ENCODE peak calls at places on chromosomes 5 and 9, in six cellular contexts. V is hepatocyte, W is caudate nucleus, P is upper lobe of right lung, X is MM.1S, L is SJSA1. S is an unnamed sample.

GRCh38 chr5:102813740-102814139 is 58.6 kb downstream of the PAM start:
- DNase-seq in V (no peak), W (no peak), P (no peak), X (no peak), L (no peak), S (no peak)

GRCh38 chr5:155591273-155591672 is 577.7 kb downstream of the KIF4B start:
- DNase-seq in P (no peak), X (no peak), W (no peak), L (no peak), V (no peak), S (no peak)

GRCh38 chr5:36403601-36404311 is 102.1 kb upstream of the RANBP3L start:
- DNase-seq in V (no peak), W (no peak), L (no peak), X (no peak), P (no peak), S (no peak)

GRCh38 chr5:58497956-58498942 is 7.0 kb downstream of the GAPT start:
- DNase-seq in P (no peak), V (peak; percentile 51), X (no peak), L (no peak), W (no peak), S (no peak)

GRCh38 chr5:77637170-77638074 is 1.1 kb downstream of the OTP start:
- DNase-seq in P (no peak), X (no peak), V (no peak), L (no peak), W (no peak), S (no peak)

GRCh38 chr9:108316066-108316465 is 539.7 kb downstream of the ACTL7B start:
- DNase-seq in W (no peak), P (no peak), X (no peak), V (no peak), L (no peak), S (no peak)

GRCh38 chr5:1515311-1515920 is 8.3 kb downstream of the LPCAT1 start:
- DNase-seq in W (no peak), P (peak; percentile 66), L (peak; percentile 45), V (no peak), X (no peak), S (no peak)

GRCh38 chr5:178284095-178284675 is 51.6 kb upstream of the PHYKPL start:
- DNase-seq in V (no peak), P (no peak), X (peak; percentile 20), W (no peak), L (no peak), S (no peak)

GRCh38 chr5:136811086-136811485 is 445.7 kb upstream of the TRPC7 start:
- DNase-seq in P (no peak), X (no peak), V (no peak), L (no peak), W (no peak), S (no peak)

GRCh38 chr5:180804129-180804601 is 1.6 kb upstream of the MGAT1 start:
- DNase-seq in W (no peak), P (no peak), X (peak; percentile 45), L (peak; percentile 41), V (no peak), S (no peak)

GRCh38 chr9:75063556-75064305 is 24.2 kb downstream of the NMRK1 start:
- DNase-seq in V (no peak), P (no peak), W (no peak), L (no peak), X (no peak), S (no peak)

GRCh38 chr9:126612329-126612812 is 1.4 kb upstream of the LMX1B start:
- DNase-seq in P (no peak), L (no peak), V (no peak), X (no peak), W (no peak), S (no peak)

GRCh38 chr5:102627311-102627710 is 127.8 kb upstream of the PAM start:
- DNase-seq in P (no peak), X (no peak), L (no peak), W (no peak), V (no peak), S (no peak)

GRCh38 chr5:172496671-172497371 is 42.5 kb upstream of the SH3PXD2B start:
- DNase-seq in P (no peak), V (no peak), X (no peak), L (peak; percentile 42), W (no peak), S (peak; percentile 21)

GRCh38 chr5:134905246-134905996 is 490 bp downstream of the PCBD2 start:
- DNase-seq in X (peak; percentile 78), P (no peak), V (peak; percentile 71), W (peak; percentile 61), L (no peak), S (no peak)

GRCh38 chr5:10352404-10353240 is 873 bp upstream of the MARCHF6 start:
- DNase-seq in L (peak; percentile 42), X (peak; percentile 74), W (no peak), V (peak; percentile 33), P (no peak), S (no peak)

GRCh38 chr5:177434437-177434836 is 8.0 kb downstream of the GRK6 start:
- DNase-seq in X (no peak), W (no peak), L (no peak), P (no peak), V (no peak), S (no peak)

GRCh38 chr9:134937566-134938345 is 20.0 kb upstream of the FCN1 start:
- DNase-seq in L (no peak), X (no peak), W (no peak), V (no peak), P (no peak), S (no peak)

GRCh38 chr9:92543972-92544371 is 8.2 kb upstream of the ECM2 start:
- DNase-seq in P (no peak), X (no peak), L (no peak), W (no peak), V (no peak), S (no peak)

GRCh38 chr5:155402927-155403645 is 389.5 kb downstream of the KIF4B start:
- DNase-seq in P (no peak), W (no peak), V (no peak), X (no peak), L (no peak), S (no peak)

GRCh38 chr5:125717209-125717608 is 706.0 kb upstream of the GRAMD2B start:
- DNase-seq in V (peak; percentile 10), L (peak; percentile 73), P (no peak), X (no peak), W (no peak), S (no peak)

GRCh38 chr5:180114304-180115003 is 42.9 kb upstream of the RNF130 start:
- DNase-seq in W (no peak), L (no peak), V (no peak), P (peak; percentile 46), X (no peak), S (no peak)

GRCh38 chr9:136511670-136512592 is 29.1 kb upstream of the SEC16A start:
- DNase-seq in X (no peak), L (no peak), P (no peak), W (peak; percentile 63), V (no peak), S (peak; percentile 76)
- H3K27ac ChIP-seq in X (no peak overlapping the region), L (no peak overlapping the region), P (peak overlapping the region; percentile 81), W (peak overlapping the region; percentile 96), V (no peak overlapping the region), S (peak overlapping the region; percentile 90)

DNA sequence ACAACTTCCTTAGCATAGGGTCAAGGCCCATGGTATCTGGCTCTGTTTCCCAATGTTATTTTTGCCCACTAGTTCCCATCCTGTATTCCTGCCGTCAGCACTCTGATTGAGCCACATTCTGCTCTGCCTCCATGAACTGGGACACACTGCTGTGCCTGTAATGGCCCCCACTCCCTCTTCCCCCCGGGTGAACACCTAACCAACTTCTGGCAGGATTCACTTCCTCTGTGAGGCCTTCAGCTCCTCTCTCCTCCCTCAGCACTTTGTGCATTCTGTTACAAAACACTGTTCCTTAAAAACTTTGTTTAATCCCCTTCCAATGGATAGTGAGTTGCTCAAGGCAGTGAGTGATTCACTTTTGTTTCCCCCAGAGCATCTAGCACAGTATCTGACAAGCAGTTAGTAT is 183.7 kb downstream of the EFNA5 start:
- DNase-seq in X (no peak), P (no peak), V (no peak), W (no peak), L (no peak), S (no peak)
- H3K27ac ChIP-seq in X (no peak overlapping the region), P (no peak overlapping the region), V (peak overlapping the region; percentile 18), W (no peak overlapping the region), L (no peak overlapping the region), S (no peak overlapping the region)

GRCh38 chr5:157253547-157253946 is 12.4 kb upstream of the CYFIP2 start:
- DNase-seq in W (no peak), X (peak; percentile 53), L (peak; percentile 59), V (peak; percentile 67), P (no peak), S (no peak)

GRCh38 chr5:157252741-157253465 is 13.0 kb upstream of the CYFIP2 start:
- DNase-seq in P (no peak), X (peak; percentile 80), V (no peak), W (no peak), L (peak; percentile 30), S (no peak)

GRCh38 chr5:157247267-157247666 is 18.7 kb upstream of the CYFIP2 start:
- DNase-seq in P (no peak), X (no peak), V (no peak), L (no peak), W (no peak), S (no peak)

GRCh38 chr5:157245477-157245876 is 20.4 kb upstream of the CYFIP2 start:
- DNase-seq in P (no peak), L (no peak), V (peak; percentile 34), W (no peak), X (no peak), S (no peak)

GRCh38 chr5:157248771-157249475 is 17.0 kb upstream of the CYFIP2 start:
- DNase-seq in X (no peak), P (no peak), W (no peak), V (no peak), L (peak; percentile 10), S (no peak)
- H3K27ac ChIP-seq in X (no peak overlapping the region), P (peak overlapping the region; percentile 15), W (no peak overlapping the region), V (no peak overlapping the region), L (no peak overlapping the region), S (no peak overlapping the region)

DNA sequence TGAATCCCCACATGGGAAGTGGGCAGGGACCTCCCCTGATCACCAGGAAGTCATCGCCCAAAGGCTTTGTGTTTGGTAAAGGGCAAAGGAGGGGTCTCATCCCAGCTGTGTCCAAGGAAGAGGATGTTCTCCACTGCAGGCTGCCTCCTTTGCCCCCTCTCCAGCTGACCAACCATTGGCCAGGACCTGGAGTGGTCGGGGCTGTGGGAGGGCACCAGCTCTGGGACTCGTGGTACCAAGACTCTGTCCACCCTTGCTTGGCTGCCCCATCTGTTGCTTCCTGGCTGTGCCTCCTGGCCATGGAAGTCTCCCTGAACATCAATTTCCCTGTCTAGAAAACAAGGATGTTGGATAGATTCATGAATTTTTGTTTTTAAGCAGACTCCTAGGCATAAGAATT is 34.1 kb downstream of the COL15A1 start:
- DNase-seq in V (no peak), L (no peak), W (no peak), X (no peak), P (no peak), S (no peak)
- H3K27ac ChIP-seq in V (no peak overlapping the region), L (no peak overlapping the region), W (no peak overlapping the region), X (no peak overlapping the region), P (peak overlapping the region; percentile 11), S (no peak overlapping the region)

DNA sequence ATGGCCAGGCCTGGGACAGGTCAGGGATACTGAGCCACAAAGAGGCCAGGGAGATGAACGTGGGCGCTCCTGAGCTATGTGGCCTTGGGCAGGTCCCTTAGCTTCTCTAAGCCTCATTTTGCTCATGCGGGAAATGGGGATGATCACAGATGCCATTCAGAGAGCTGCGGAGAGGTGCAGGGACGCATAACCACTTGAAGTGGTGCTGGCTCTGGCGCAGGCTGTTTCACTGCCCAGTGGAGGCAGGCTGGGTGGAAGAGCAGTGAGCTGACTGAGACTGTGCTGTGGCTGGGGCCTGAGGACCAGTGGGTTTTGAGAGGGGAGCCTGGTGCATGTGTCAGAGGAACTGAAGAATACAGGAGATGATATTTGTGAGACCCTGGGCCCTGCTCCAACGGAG is 18.4 kb downstream of the CXXC5 start:
- DNase-seq in L (no peak), W (no peak), X (no peak), P (no peak), V (no peak), S (no peak)
- H3K27ac ChIP-seq in L (no peak overlapping the region), W (peak overlapping the region; percentile 95), X (peak overlapping the region; percentile 97), P (no peak overlapping the region), V (no peak overlapping the region), S (peak overlapping the region; percentile 98)